ENCODE peak calls at places on chromosomes 5 and 9, in five cellular contexts. One of them, this sample, is unnamed.

GRCh38 chr9:81268048-81268447 is 421.3 kb downstream of the TLE1 start:
- DNase-seq in brain microvascular endothelial cell: peak; percentile 28
- DNase-seq in heart left ventricle: no peak
- DNase-seq in fibroblast of lung: peak; percentile 81
- DNase-seq in IMR-90: peak; percentile 89
- DNase-seq in this sample: no peak

GRCh38 chr9:125649315-125649714 is 57.7 kb downstream of the MAPKAP1 start:
- DNase-seq in brain microvascular endothelial cell: peak; percentile 91
- DNase-seq in heart left ventricle: peak; percentile 39
- DNase-seq in fibroblast of lung: peak; percentile 47
- DNase-seq in IMR-90: peak; percentile 86
- DNase-seq in this sample: no peak

GRCh38 chr9:6142816-6143454 is 72.7 kb upstream of the IL33 start:
- DNase-seq in brain microvascular endothelial cell: no peak
- DNase-seq in heart left ventricle: no peak
- DNase-seq in fibroblast of lung: no peak
- DNase-seq in IMR-90: no peak
- DNase-seq in this sample: no peak

GRCh38 chr9:113505963-113506624 is 42.6 kb downstream of the RGS3 start:
- DNase-seq in brain microvascular endothelial cell: no peak
- DNase-seq in heart left ventricle: no peak
- DNase-seq in fibroblast of lung: no peak
- DNase-seq in IMR-90: no peak
- DNase-seq in this sample: no peak

GRCh38 chr9:136202449-136203405 is 2.2 kb downstream of the LHX3 start:
- DNase-seq in brain microvascular endothelial cell: no peak
- DNase-seq in heart left ventricle: no peak
- DNase-seq in fibroblast of lung: no peak
- DNase-seq in IMR-90: no peak
- DNase-seq in this sample: no peak

GRCh38 chr5:44574626-44575025 is 185.4 kb upstream of the FGF10 start:
- DNase-seq in brain microvascular endothelial cell: no peak
- DNase-seq in heart left ventricle: no peak
- DNase-seq in fibroblast of lung: no peak
- DNase-seq in IMR-90: no peak
- DNase-seq in this sample: no peak

GRCh38 chr5:7991125-7991821 is 122.3 kb downstream of the MTRR start:
- DNase-seq in brain microvascular endothelial cell: no peak
- DNase-seq in heart left ventricle: no peak
- DNase-seq in fibroblast of lung: no peak
- DNase-seq in IMR-90: no peak
- DNase-seq in this sample: no peak

GRCh38 chr5:176388003-176388340 is 426 bp downstream of the NOP16 start:
- DNase-seq in brain microvascular endothelial cell: peak; percentile 22
- DNase-seq in heart left ventricle: no peak
- DNase-seq in fibroblast of lung: no peak
- DNase-seq in IMR-90: peak; percentile 9
- DNase-seq in this sample: no peak

GRCh38 chr5:147203208-147203607 is 31.6 kb upstream of the STK32A start:
- DNase-seq in brain microvascular endothelial cell: no peak
- DNase-seq in heart left ventricle: no peak
- DNase-seq in fibroblast of lung: no peak
- DNase-seq in IMR-90: no peak
- DNase-seq in this sample: no peak

GRCh38 chr5:137221914-137222313 is 277.2 kb downstream of the SPOCK1 start:
- DNase-seq in brain microvascular endothelial cell: no peak
- DNase-seq in heart left ventricle: no peak
- DNase-seq in fibroblast of lung: no peak
- DNase-seq in IMR-90: no peak
- DNase-seq in this sample: no peak

GRCh38 chr9:81374881-81375280 is 314.5 kb downstream of the TLE1 start:
- DNase-seq in brain microvascular endothelial cell: no peak
- DNase-seq in heart left ventricle: no peak
- DNase-seq in fibroblast of lung: no peak
- DNase-seq in IMR-90: peak; percentile 40
- DNase-seq in this sample: no peak

GRCh38 chr9:130343445-130343918 is 77.9 kb downstream of the HMCN2 start:
- DNase-seq in brain microvascular endothelial cell: no peak
- DNase-seq in heart left ventricle: no peak
- DNase-seq in fibroblast of lung: no peak
- DNase-seq in IMR-90: no peak
- DNase-seq in this sample: no peak

GRCh38 chr5:33892419-33893151 is 795 bp upstream of the ADAMTS12 start:
- DNase-seq in brain microvascular endothelial cell: peak; percentile 83
- DNase-seq in heart left ventricle: no peak
- DNase-seq in fibroblast of lung: peak; percentile 91
- DNase-seq in IMR-90: peak; percentile 94
- DNase-seq in this sample: peak; percentile 77

GRCh38 chr5:90585337-90585986 is 26.9 kb downstream of the ADGRV1 start:
- DNase-seq in brain microvascular endothelial cell: no peak
- DNase-seq in heart left ventricle: no peak
- DNase-seq in fibroblast of lung: no peak
- DNase-seq in IMR-90: no peak
- DNase-seq in this sample: no peak

GRCh38 chr5:163894645-163895044 is 389.2 kb downstream of the MAT2B start:
- DNase-seq in brain microvascular endothelial cell: no peak
- DNase-seq in heart left ventricle: no peak
- DNase-seq in fibroblast of lung: peak; percentile 75
- DNase-seq in IMR-90: peak; percentile 94
- DNase-seq in this sample: no peak

GRCh38 chr9:7273575-7273974 is 515.8 kb downstream of the KDM4C start:
- DNase-seq in brain microvascular endothelial cell: no peak
- DNase-seq in heart left ventricle: no peak
- DNase-seq in fibroblast of lung: peak; percentile 65
- DNase-seq in IMR-90: peak; percentile 40
- DNase-seq in this sample: no peak

GRCh38 chr5:67156976-67157583 is 39.5 kb downstream of the CD180 start:
- DNase-seq in brain microvascular endothelial cell: peak; percentile 4
- DNase-seq in heart left ventricle: no peak
- DNase-seq in fibroblast of lung: peak; percentile 41
- DNase-seq in IMR-90: peak; percentile 32
- DNase-seq in this sample: no peak

GRCh38 chr5:130189961-130190360 is 285.7 kb downstream of the CHSY3 start:
- DNase-seq in brain microvascular endothelial cell: no peak
- DNase-seq in heart left ventricle: peak; percentile 15
- DNase-seq in fibroblast of lung: no peak
- DNase-seq in IMR-90: no peak
- DNase-seq in this sample: no peak

GRCh38 chr5:103217101-103217500 is 41.5 kb upstream of the MACIR start:
- DNase-seq in brain microvascular endothelial cell: no peak
- DNase-seq in heart left ventricle: no peak
- DNase-seq in fibroblast of lung: no peak
- DNase-seq in IMR-90: no peak
- DNase-seq in this sample: no peak

GRCh38 chr9:105373723-105374122 is 74.1 kb upstream of the FSD1L start:
- DNase-seq in brain microvascular endothelial cell: no peak
- DNase-seq in heart left ventricle: no peak
- DNase-seq in fibroblast of lung: no peak
- DNase-seq in IMR-90: no peak
- DNase-seq in this sample: no peak

DNA sequence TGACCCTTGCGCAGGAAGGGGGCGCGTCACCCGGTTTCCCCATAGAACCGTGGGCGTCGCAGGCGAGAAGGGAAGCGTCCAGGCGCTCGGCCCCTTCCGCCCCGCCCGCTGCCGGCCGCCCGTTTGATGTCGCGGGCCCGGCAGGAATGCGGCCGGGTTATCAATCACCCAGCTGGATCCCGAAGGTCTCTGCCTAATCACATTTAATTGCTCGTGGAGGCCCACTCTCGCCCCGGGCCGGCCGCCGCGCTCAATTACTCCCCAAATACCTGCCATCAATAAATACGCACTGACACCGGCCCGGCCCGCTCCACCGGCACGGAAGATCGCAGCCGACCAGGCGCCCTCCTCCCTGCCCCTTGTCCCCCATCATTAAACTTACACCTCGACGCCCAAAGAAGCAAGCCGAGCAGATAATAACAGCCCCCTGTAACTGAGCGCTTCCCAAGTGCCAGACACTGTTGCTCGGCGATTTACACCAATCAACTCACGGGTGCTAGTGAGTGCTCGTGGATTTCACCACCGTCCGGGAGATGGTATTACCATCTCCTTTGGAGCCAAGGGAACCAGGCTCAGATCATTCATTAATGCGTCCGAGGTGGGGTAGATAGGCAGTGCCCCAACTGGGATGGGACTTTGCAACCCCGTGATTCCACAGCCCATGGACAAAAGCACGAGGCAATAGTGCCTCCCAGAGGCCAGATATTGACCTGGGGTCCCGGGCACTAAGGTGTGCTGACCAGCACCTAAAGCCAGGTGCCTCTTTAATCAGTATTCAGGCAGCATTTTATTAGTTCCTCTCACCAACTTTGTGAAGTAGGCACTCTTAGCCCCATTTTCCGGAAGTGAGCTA is 11.3 kb downstream of the MSX2 start:
- DNase-seq in brain microvascular endothelial cell: no peak
- DNase-seq in heart left ventricle: no peak
- DNase-seq in fibroblast of lung: no peak
- DNase-seq in IMR-90: no peak
- DNase-seq in this sample: no peak
- TF ChIP-seq CTCF in brain microvascular endothelial cell: peak; percentile 23
- TF ChIP-seq CTCF in heart left ventricle: peak; percentile 36
- TF ChIP-seq CTCF in fibroblast of lung: peak; percentile 33
- TF ChIP-seq CTCF in IMR-90: peak; percentile 39
- TF ChIP-seq CTCF in this sample: peak; percentile 60

GRCh38 chr9:126809068-126809467 is 4.2 kb downstream of the ZBTB43 start:
- DNase-seq in brain microvascular endothelial cell: no peak
- DNase-seq in heart left ventricle: no peak
- DNase-seq in fibroblast of lung: peak; percentile 47
- DNase-seq in IMR-90: peak; percentile 79
- DNase-seq in this sample: no peak
- H3K4me3 ChIP-seq in brain microvascular endothelial cell: no peak overlapping the region
- H3K4me3 ChIP-seq in heart left ventricle: no peak overlapping the region
- H3K4me3 ChIP-seq in fibroblast of lung: no peak overlapping the region
- H3K4me3 ChIP-seq in IMR-90: no peak overlapping the region
- H3K4me3 ChIP-seq in this sample: no peak overlapping the region

GRCh38 chr5:93569295-93570164 is 11.5 kb downstream of the NR2F1-AS1 start:
- DNase-seq in brain microvascular endothelial cell: no peak
- DNase-seq in heart left ventricle: no peak
- DNase-seq in fibroblast of lung: no peak
- DNase-seq in IMR-90: no peak
- DNase-seq in this sample: no peak
- TF ChIP-seq CTCF in brain microvascular endothelial cell: no peak
- TF ChIP-seq CTCF in heart left ventricle: no peak
- TF ChIP-seq CTCF in fibroblast of lung: no peak
- TF ChIP-seq CTCF in IMR-90: no peak
- TF ChIP-seq CTCF in this sample: no peak

GRCh38 chr5:220008-220407 is 1.9 kb downstream of the SDHA start:
- DNase-seq in brain microvascular endothelial cell: no peak
- DNase-seq in heart left ventricle: no peak
- DNase-seq in fibroblast of lung: no peak
- DNase-seq in IMR-90: no peak
- DNase-seq in this sample: no peak
- H3K4me3 ChIP-seq in brain microvascular endothelial cell: no peak overlapping the region
- H3K4me3 ChIP-seq in heart left ventricle: peak overlapping the region; percentile 93
- H3K4me3 ChIP-seq in fibroblast of lung: peak overlapping the region; percentile 93
- H3K4me3 ChIP-seq in IMR-90: no peak overlapping the region
- H3K4me3 ChIP-seq in this sample: peak overlapping the region; percentile 97

GRCh38 chr5:23977996-23978395 is 470.6 kb downstream of the PRDM9 start:
- DNase-seq in brain microvascular endothelial cell: no peak
- DNase-seq in heart left ventricle: no peak
- DNase-seq in fibroblast of lung: no peak
- DNase-seq in IMR-90: no peak
- DNase-seq in this sample: no peak
- TF ChIP-seq CTCF in brain microvascular endothelial cell: peak; percentile 47
- TF ChIP-seq CTCF in heart left ventricle: peak; percentile 14
- TF ChIP-seq CTCF in fibroblast of lung: no peak
- TF ChIP-seq CTCF in IMR-90: no peak
- TF ChIP-seq CTCF in this sample: peak; percentile 55

GRCh38 chr9:94896512-94896911 is 170.0 kb downstream of the AOPEP start:
- DNase-seq in brain microvascular endothelial cell: no peak
- DNase-seq in heart left ventricle: no peak
- DNase-seq in fibroblast of lung: no peak
- DNase-seq in IMR-90: no peak
- DNase-seq in this sample: no peak

GRCh38 chr9:94903961-94904421 is 177.5 kb downstream of the AOPEP start:
- DNase-seq in brain microvascular endothelial cell: no peak
- DNase-seq in heart left ventricle: no peak
- DNase-seq in fibroblast of lung: no peak
- DNase-seq in IMR-90: peak; percentile 82
- DNase-seq in this sample: no peak

GRCh38 chr9:94901019-94901363 is 174.5 kb downstream of the AOPEP start:
- DNase-seq in brain microvascular endothelial cell: no peak
- DNase-seq in heart left ventricle: no peak
- DNase-seq in fibroblast of lung: no peak
- DNase-seq in IMR-90: no peak
- DNase-seq in this sample: no peak

GRCh38 chr9:94899464-94900221 is 173.1 kb downstream of the AOPEP start:
- DNase-seq in brain microvascular endothelial cell: no peak
- DNase-seq in heart left ventricle: no peak
- DNase-seq in fibroblast of lung: no peak
- DNase-seq in IMR-90: no peak
- DNase-seq in this sample: no peak

DNA sequence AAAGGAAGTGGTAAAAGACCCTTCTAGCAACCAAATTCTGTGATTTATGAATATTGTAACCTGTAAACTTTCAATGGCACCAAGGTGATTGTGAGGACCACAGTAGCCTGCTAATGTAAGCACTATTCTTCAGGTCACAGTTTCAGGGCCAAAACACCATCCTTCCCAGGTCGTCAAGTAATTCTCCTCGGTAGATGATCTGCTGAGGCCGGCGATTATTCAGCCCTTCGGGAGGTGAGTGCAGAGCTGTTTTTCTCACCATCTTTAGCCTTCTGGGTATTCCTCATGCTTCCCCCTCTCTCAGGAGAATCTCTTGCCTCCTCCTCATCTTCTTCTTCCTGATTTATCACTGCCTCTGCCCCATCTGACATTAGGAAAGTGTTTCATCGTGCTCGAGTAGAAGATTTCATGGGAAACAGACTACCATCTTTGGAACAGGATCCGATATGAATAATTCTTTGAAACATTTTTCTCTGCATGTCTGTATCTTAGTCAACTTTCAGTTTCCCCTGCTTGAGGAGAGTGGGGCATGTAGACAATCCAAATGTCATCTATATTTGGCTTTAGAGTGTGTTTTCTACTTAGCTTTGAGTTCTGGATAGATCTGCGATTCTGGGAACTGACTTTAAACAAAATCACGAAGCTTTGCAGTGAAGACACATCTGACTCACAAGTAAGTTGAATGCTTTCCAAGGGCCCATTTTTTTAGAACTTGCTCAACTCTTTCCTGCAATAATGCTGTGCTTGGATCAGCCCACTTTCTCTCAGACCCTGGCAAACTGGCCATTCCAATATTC is 173.9 kb downstream of the AOPEP start:
- DNase-seq in brain microvascular endothelial cell: peak; percentile 89
- DNase-seq in heart left ventricle: no peak
- DNase-seq in fibroblast of lung: peak; percentile 99
- DNase-seq in IMR-90: peak; percentile 97
- DNase-seq in this sample: peak; percentile 76
- H3K4me3 ChIP-seq in brain microvascular endothelial cell: no peak overlapping the region
- H3K4me3 ChIP-seq in heart left ventricle: no peak overlapping the region
- H3K4me3 ChIP-seq in fibroblast of lung: peak overlapping the region; percentile 39
- H3K4me3 ChIP-seq in IMR-90: peak overlapping the region; percentile 27
- H3K4me3 ChIP-seq in this sample: no peak overlapping the region

DNA sequence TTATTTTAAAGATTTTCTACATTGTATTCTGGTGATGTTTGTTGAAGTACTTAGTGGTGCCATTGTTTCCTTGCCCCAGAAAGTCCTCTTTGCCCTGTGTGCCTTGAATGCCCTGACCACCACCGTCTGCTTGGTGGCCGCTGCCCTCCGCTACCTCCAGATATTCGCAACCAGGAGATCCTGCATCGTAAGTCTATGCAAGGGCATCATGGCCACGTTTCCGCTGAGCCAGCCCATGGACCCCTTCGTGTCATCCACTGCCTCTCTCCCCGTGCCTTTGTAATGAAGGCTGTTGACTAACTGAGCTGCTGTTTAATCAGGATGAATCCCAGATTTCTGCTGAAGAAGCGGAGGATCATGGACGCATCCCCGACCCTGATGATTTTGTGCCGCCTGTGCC is 52.3 kb downstream of the ENTREP1 start:
- DNase-seq in brain microvascular endothelial cell: no peak
- DNase-seq in heart left ventricle: no peak
- DNase-seq in fibroblast of lung: no peak
- DNase-seq in IMR-90: no peak
- DNase-seq in this sample: no peak
- TF ChIP-seq CTCF in brain microvascular endothelial cell: no peak
- TF ChIP-seq CTCF in heart left ventricle: no peak
- TF ChIP-seq CTCF in fibroblast of lung: no peak
- TF ChIP-seq CTCF in IMR-90: no peak
- TF ChIP-seq CTCF in this sample: no peak

This sample was measured in epithelial cell of proximal tubule.